ENCODE peak calls at places on chromosomes 5 and 9, in eight cellular contexts. I is B cell, B is Calu3, L is endothelial cell, E is tibial nerve, Y is WTC11, V is NCI-H69, X is MV-4-11. J is an unnamed sample.

GRCh38 chr5:8981016-8981415 is 564.9 kb downstream of the SEMA5A start:
- DNase-seq in I (no peak), B (no peak), L (no peak), E (no peak), Y (no peak), V (no peak), X (no peak), J (no peak)

GRCh38 chr5:31663519-31663918 is 24.6 kb downstream of the PDZD2 start:
- DNase-seq in I (no peak), B (no peak), L (no peak), E (no peak), Y (no peak), V (no peak), X (no peak), J (no peak)

GRCh38 chr5:150213530-150213929 is 23.7 kb downstream of the SLC6A7 start:
- DNase-seq in I (no peak), B (no peak), L (no peak), E (no peak), Y (no peak), V (no peak), X (no peak), J (peak)

GRCh38 chr9:134291452-134291881 is 34.8 kb upstream of the RXRA start:
- DNase-seq in I (no peak), B (no peak), L (no peak), E (no peak), Y (no peak), V (no peak), X (no peak), J (no peak)

GRCh38 chr9:125493384-125493783 is 213.6 kb downstream of the MAPKAP1 start:
- DNase-seq in I (no peak), B (peak), L (no peak), E (no peak), Y (no peak), V (no peak), X (no peak), J (no peak)

GRCh38 chr5:139091439-139092156 is 106.6 kb downstream of the SIL1 start:
- DNase-seq in I (no peak), B (no peak), L (no peak), E (no peak), Y (no peak), V (peak), X (no peak), J (no peak)

GRCh38 chr5:175778951-175779475 is 92.4 kb upstream of the CPLX2 start:
- DNase-seq in I (no peak), B (no peak), L (no peak), E (no peak), Y (no peak), V (peak), X (no peak), J (no peak)

GRCh38 chr5:15957124-15957523 is 222.5 kb downstream of the MARCHF11 start:
- DNase-seq in I (no peak), B (no peak), L (no peak), E (no peak), Y (no peak), V (no peak), X (no peak), J (no peak)

GRCh38 chr5:129098488-129099183 is 4.1 kb downstream of the ISOC1 start:
- DNase-seq in I (no peak), B (no peak), L (no peak), E (no peak), Y (no peak), V (peak), X (no peak), J (no peak)

GRCh38 chr5:35129276-35129675 is 81.5 kb upstream of the AGXT2 start:
- DNase-seq in I (no peak), B (no peak), L (no peak), E (no peak), Y (no peak), V (no peak), X (no peak), J (no peak)

GRCh38 chr9:127555830-127556820 is 56.0 kb upstream of the STXBP1 start:
- DNase-seq in I (peak), B (peak), L (no peak), E (no peak), Y (no peak), V (peak), X (peak), J (no peak)

GRCh38 chr5:68499952-68500351 is 284.4 kb downstream of the PIK3R1 start:
- DNase-seq in I (no peak), B (no peak), L (no peak), E (no peak), Y (no peak), V (no peak), X (no peak), J (no peak)

GRCh38 chr5:172048539-172049101 is 42.2 kb upstream of the FBXW11 start:
- DNase-seq in I (no peak), B (no peak), L (no peak), E (no peak), Y (no peak), V (no peak), X (no peak), J (no peak)

GRCh38 chr9:14554866-14555265 is 138.4 kb downstream of the ZDHHC21 start:
- DNase-seq in I (no peak), B (no peak), L (no peak), E (no peak), Y (no peak), V (no peak), X (no peak), J (no peak)

GRCh38 chr9:14670718-14671117 is 22.5 kb downstream of the ZDHHC21 start:
- DNase-seq in I (no peak), B (no peak), L (no peak), E (no peak), Y (no peak), V (no peak), X (no peak), J (no peak)

GRCh38 chr9:20621553-20622329 is 558 bp downstream of the MLLT3 start:
- DNase-seq in I (peak), B (peak), L (peak), E (peak), Y (peak), V (peak), X (peak), J (no peak)

GRCh38 chr5:72467987-72468386 is 39.2 kb downstream of the ZNF366 start:
- DNase-seq in I (no peak), B (no peak), L (no peak), E (no peak), Y (no peak), V (no peak), X (peak), J (no peak)

GRCh38 chr9:5832093-5832542 is 799 bp downstream of the ERMP1 start:
- DNase-seq in I (peak), B (no peak), L (no peak), E (no peak), Y (no peak), V (no peak), X (peak), J (no peak)

GRCh38 chr9:19748278-19749126 is 40.3 kb downstream of the SLC24A2 start:
- DNase-seq in I (no peak), B (no peak), L (no peak), E (no peak), Y (no peak), V (no peak), X (peak), J (no peak)

GRCh38 chr5:90590-91547 is 1.1 kb upstream of the PLEKHG4B start:
- DNase-seq in I (no peak), B (peak), L (no peak), E (no peak), Y (no peak), V (peak), X (no peak), J (no peak)

GRCh38 chr5:14937277-14937676 is 65.7 kb upstream of the ANKH start:
- DNase-seq in I (no peak), B (no peak), L (no peak), E (no peak), Y (no peak), V (peak), X (peak), J (no peak)

GRCh38 chr9:129511320-129511900 is 109.5 kb downstream of the C9orf50 start:
- DNase-seq in I (no peak), B (no peak), L (no peak), E (no peak), Y (no peak), V (no peak), X (no peak), J (no peak)

J was measured in brain pericyte.